ENCODE peak calls at places on chromosomes 3 and 15, in four cellular contexts. One of them, this sample, is unnamed.

GRCh38 chr3:38563070-38563901 is 67.1 kb downstream of the EXOG start:
- DNase-seq in A549: no peak
- DNase-seq in K562: no peak
- DNase-seq in HepG2: no peak
- DNase-seq in this sample: no peak

GRCh38 chr3:99365979-99366378 is 272.4 kb upstream of the COL8A1 start:
- DNase-seq in A549: no peak
- DNase-seq in K562: no peak
- DNase-seq in HepG2: no peak
- DNase-seq in this sample: no peak

GRCh38 chr3:17023006-17023664 is 138.4 kb downstream of the PLCL2 start:
- DNase-seq in A549: no peak
- DNase-seq in K562: no peak
- DNase-seq in HepG2: no peak
- DNase-seq in this sample: no peak

GRCh38 chr15:71328453-71328852 is 213.2 kb downstream of the THSD4 start:
- DNase-seq in A549: no peak
- DNase-seq in K562: no peak
- DNase-seq in HepG2: peak
- DNase-seq in this sample: no peak

GRCh38 chr15:65082303-65082958 is 5.9 kb downstream of the KBTBD13 start:
- DNase-seq in A549: no peak
- DNase-seq in K562: no peak
- DNase-seq in HepG2: no peak
- DNase-seq in this sample: peak

GRCh38 chr3:64838150-64838735 is 150.4 kb upstream of the ADAMTS9 start:
- DNase-seq in A549: no peak
- DNase-seq in K562: no peak
- DNase-seq in HepG2: no peak
- DNase-seq in this sample: no peak

GRCh38 chr3:116140100-116140689 is 305.1 kb downstream of the LSAMP start:
- DNase-seq in A549: no peak
- DNase-seq in K562: peak
- DNase-seq in HepG2: peak
- DNase-seq in this sample: no peak

GRCh38 chr15:41958002-41958420 is 14.3 kb downstream of the EHD4 start:
- DNase-seq in A549: no peak
- DNase-seq in K562: no peak
- DNase-seq in HepG2: no peak
- DNase-seq in this sample: no peak

GRCh38 chr15:56805466-56806146 is 72.3 kb upstream of the ZNF280D start:
- DNase-seq in A549: peak
- DNase-seq in K562: no peak
- DNase-seq in HepG2: no peak
- DNase-seq in this sample: no peak

GRCh38 chr3:48548731-48549705 is 7.6 kb downstream of the PFKFB4 start:
- DNase-seq in A549: no peak
- DNase-seq in K562: peak
- DNase-seq in HepG2: peak
- DNase-seq in this sample: peak

GRCh38 chr15:25093455-25094029 is 138.8 kb downstream of the SNRPN start:
- DNase-seq in A549: no peak
- DNase-seq in K562: no peak
- DNase-seq in HepG2: no peak
- DNase-seq in this sample: no peak

GRCh38 chr15:48721061-48721810 is 75.7 kb upstream of the FBN1 start:
- DNase-seq in A549: no peak
- DNase-seq in K562: peak
- DNase-seq in HepG2: no peak
- DNase-seq in this sample: no peak

GRCh38 chr3:9067352-9067975 is 104.2 kb upstream of the RAD18 start:
- DNase-seq in A549: peak
- DNase-seq in K562: peak
- DNase-seq in HepG2: peak
- DNase-seq in this sample: peak

DNA sequence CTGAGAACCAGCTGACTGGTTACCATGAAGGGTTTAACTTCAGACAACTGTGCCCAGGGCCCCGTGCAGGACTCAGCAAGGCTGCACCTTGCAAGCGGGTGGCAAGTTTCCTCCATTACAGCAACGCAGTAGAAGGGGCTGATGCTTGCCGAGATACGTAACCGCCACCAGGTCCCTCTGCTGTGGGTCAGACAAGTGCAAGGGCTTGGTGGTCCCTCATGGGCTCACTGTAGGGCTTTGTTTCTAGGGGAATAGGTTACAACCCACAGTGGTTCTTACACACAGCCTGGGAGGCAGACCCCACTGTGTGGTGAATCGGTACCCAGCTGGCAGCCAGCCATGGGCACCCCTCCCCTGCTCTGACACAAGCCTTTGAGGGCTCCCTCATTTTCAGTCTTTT is 15.5 kb upstream of the SNRPA1 start:
- DNase-seq in A549: no peak
- DNase-seq in K562: no peak
- DNase-seq in HepG2: no peak
- DNase-seq in this sample: no peak
- TF ChIP-seq ESRRA in A549: no peak
- TF ChIP-seq ESRRA in K562: no peak
- TF ChIP-seq ESRRA in HepG2: no peak
- TF ChIP-seq ESRRA in this sample: no peak

GRCh38 chr3:144381607-144382006 is 410.0 kb downstream of the DIPK2A start:
- DNase-seq in A549: no peak
- DNase-seq in K562: no peak
- DNase-seq in HepG2: no peak
- DNase-seq in this sample: no peak
- TF ChIP-seq HMGXB4 in A549: no peak
- TF ChIP-seq HMGXB4 in K562: no peak
- TF ChIP-seq HMGXB4 in HepG2: no peak
- TF ChIP-seq HMGXB4 in this sample: no peak

DNA sequence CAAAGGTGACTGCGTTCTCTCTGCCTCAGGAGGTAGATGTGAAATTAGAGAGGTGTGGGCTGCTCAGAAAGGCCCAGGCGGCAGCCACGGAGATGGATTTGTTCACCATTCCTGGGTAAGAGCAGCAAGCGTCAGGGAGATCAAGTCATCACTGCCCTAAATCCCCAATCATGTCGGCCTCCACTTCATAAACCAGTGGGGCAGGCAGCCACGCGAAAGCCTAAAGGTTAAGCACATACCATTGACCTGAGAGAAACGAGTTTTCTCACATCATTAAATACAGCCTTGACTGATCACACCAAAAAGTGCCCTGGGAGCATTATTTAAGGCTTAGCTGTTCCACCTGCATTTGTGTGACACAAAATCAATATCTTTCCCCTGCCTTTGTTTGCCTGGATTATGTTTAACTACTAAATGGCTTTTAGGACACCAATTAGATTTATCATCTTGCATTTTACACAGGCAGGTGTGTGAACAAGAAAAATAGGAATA is 50.7 kb upstream of the FOXB1 start:
- DNase-seq in A549: no peak
- DNase-seq in K562: no peak
- DNase-seq in HepG2: no peak
- DNase-seq in this sample: no peak
- TF ChIP-seq ESRRA in A549: no peak
- TF ChIP-seq ESRRA in K562: no peak
- TF ChIP-seq ESRRA in HepG2: no peak
- TF ChIP-seq ESRRA in this sample: no peak

DNA sequence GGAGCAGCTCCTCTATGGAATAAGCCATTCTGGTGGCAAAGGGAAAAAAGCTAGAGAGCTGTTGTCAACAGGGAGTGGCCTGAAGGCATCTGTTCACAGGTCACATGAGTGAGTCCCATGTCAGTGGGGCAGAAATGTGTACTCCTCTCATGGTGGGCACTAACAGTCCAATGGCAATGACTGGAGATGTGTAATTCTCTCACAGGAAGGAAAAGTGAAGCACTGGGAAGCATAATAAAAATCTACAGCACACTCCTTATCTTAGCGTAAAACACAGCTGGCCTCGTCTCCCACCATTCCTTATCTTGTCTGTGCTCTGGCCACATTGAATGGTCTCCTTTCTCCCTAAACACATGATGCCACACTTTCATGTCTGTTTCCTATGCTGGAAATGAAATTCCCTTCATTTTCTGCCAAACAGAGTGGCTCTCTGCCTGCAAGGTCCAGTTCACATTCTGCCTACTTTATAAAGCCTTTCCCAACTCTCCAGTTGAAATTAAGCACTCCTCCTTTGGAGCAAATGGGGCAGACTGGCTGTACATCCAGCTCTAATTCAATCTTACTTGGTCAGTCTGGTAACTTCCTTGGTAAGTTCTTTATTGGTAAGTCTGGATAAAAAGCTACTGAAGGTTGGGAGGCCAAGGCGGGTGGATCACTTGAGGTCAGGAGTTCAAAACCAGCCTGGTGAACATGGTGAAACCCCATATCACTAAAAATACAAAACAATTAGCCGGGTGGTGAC is 139.8 kb downstream of the RPL22L1 start:
- DNase-seq in A549: no peak
- DNase-seq in K562: peak
- DNase-seq in HepG2: no peak
- DNase-seq in this sample: no peak
- TF ChIP-seq HMGXB4 in A549: no peak
- TF ChIP-seq HMGXB4 in K562: no peak
- TF ChIP-seq HMGXB4 in HepG2: no peak
- TF ChIP-seq HMGXB4 in this sample: no peak

DNA sequence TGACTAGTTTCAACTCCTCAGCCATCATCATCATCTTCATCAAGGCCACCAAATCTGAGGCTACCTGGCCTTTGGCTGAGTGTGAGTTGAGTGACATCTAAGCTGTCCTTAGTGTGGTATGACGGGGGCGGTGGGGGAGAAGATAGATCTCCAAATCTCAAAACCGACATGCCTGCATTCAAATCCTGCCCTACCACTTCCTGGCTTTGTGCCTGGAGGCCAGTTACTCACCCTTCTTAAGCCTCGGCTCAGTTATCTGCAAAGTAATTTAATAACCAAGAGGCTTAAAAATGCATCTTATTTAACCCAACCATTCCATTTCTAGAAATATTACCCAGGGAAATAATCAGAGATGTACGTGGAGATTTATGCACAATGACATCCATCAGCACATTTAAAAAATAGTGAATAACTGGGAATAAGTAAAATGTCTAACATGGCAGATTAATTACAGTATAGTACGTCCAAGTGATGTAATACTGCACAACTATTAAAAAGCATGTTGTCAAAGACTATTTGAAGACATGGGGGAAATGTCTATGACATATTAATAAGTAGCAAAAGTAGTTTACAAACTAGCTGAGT is 167.4 kb downstream of the NTRK3 start:
- DNase-seq in A549: no peak
- DNase-seq in K562: no peak
- DNase-seq in HepG2: no peak
- DNase-seq in this sample: no peak
- TF ChIP-seq ESRRA in A549: no peak
- TF ChIP-seq ESRRA in K562: no peak
- TF ChIP-seq ESRRA in HepG2: no peak
- TF ChIP-seq ESRRA in this sample: no peak

DNA sequence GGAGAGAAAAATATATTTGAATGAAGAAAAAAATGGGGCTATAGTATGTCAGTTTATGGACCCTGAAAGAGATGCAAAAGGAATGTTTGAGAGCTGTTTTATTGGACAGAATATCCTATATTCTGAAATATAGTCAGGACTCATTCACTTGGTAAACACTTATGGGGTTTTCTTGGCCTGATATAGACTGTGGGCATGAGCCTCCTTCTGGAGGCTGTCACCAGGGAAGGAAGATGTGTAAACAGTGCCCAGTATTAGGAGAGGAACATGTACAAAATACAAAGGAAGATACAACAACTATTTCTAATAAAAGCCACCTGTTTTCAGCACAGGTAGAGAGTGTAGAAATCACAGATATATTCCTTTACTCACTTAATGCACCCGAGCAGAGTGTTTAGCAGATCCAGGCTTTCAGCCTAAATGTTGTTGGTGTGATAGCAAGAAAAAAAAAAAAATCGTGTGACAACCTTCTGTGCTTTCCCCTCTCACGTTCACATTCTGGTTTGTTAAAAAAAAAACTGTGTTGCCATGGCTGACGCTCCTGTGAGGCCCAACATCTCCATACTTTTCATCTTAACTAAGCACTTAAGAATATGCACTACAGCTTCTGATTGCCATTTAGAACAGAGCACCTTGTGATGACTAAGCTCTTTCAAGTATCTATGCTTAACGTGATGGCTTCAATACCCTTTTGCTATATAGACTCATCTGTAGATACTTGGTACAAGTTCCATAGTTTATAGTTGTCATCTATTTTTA is 134.1 kb downstream of the MBNL1 start:
- DNase-seq in A549: no peak
- DNase-seq in K562: peak
- DNase-seq in HepG2: no peak
- DNase-seq in this sample: no peak
- TF ChIP-seq HMGXB4 in A549: no peak
- TF ChIP-seq HMGXB4 in K562: no peak
- TF ChIP-seq HMGXB4 in HepG2: no peak
- TF ChIP-seq HMGXB4 in this sample: no peak